ENCODE peak calls at places on chromosomes 6 and 20, in ten cellular contexts. N, K, E, C, G, X, I, W, Q and V are unnamed samples.

GRCh38 chr6:74720923-74721322 is 484.9 kb downstream of the COL12A1 start:
- DNase-seq in X (no peak), K (no peak), E (no peak), C (no peak), W (no peak), Q (no peak), I (no peak), N (no peak), G (no peak), V (no peak)

GRCh38 chr6:87692097-87692496 is 9.9 kb downstream of the AKIRIN2 start:
- DNase-seq in X (no peak), I (no peak), Q (no peak), G (no peak), N (no peak), K (no peak), C (no peak), W (no peak), E (no peak), V (no peak)

GRCh38 chr6:36099872-36100483 is 30.3 kb upstream of the MAPK13 start:
- DNase-seq in C (peak; percentile 73), N (no peak), Q (no peak), I (no peak), X (no peak), K (no peak), E (no peak), W (no peak), G (no peak), V (peak; percentile 65)

GRCh38 chr6:130870179-130870881 is 43.1 kb downstream of the SMLR1 start:
- DNase-seq in W (no peak), G (no peak), N (no peak), C (no peak), I (no peak), Q (no peak), X (no peak), E (no peak), K (no peak), V (no peak)

GRCh38 chr6:139254196-139254595 is 37.6 kb downstream of the TXLNB start:
- DNase-seq in K (no peak), Q (no peak), W (no peak), X (no peak), G (no peak), E (no peak), C (no peak), I (no peak), N (no peak), V (no peak)

GRCh38 chr20:63699466-63700198 is 3.2 kb downstream of the TNFRSF6B start:
- DNase-seq in K (no peak), I (no peak), C (no peak), Q (peak; percentile 31), X (no peak), E (no peak), W (no peak), G (no peak), N (peak; percentile 30), V (peak; percentile 43)

GRCh38 chr6:13591205-13591921 is 17.0 kb downstream of the SIRT5 start:
- DNase-seq in X (no peak), I (no peak), C (no peak), N (no peak), G (no peak), E (no peak), Q (no peak), K (no peak), W (no peak), V (no peak)

GRCh38 chr20:24160563-24161355 is 172.2 kb upstream of the GGTLC1 start:
- DNase-seq in W (no peak), N (no peak), Q (peak; percentile 36), E (peak; percentile 79), C (no peak), X (peak; percentile 54), I (peak; percentile 40), G (no peak), K (peak; percentile 66), V (no peak)

GRCh38 chr20:41006936-41007871 is 21.4 kb upstream of the TOP1 start:
- DNase-seq in X (no peak), N (no peak), I (no peak), Q (no peak), K (no peak), C (no peak), E (no peak), W (no peak), G (no peak), V (no peak)

GRCh38 chr20:37552415-37552814 is 24.7 kb upstream of the BLCAP start:
- DNase-seq in N (no peak), W (no peak), C (no peak), Q (no peak), X (no peak), G (no peak), I (no peak), E (no peak), K (no peak), V (no peak)

GRCh38 chr6:132300323-132300949 is 100.8 kb downstream of the MOXD1 start:
- DNase-seq in I (no peak), X (peak; percentile 23), C (no peak), G (no peak), N (peak; percentile 15), K (peak; percentile 41), W (peak; percentile 23), Q (peak; percentile 28), E (peak; percentile 63), V (no peak)

GRCh38 chr20:51447097-51447764 is 95.3 kb downstream of the NFATC2 start:
- DNase-seq in N (no peak), G (no peak), E (peak; percentile 94), I (peak; percentile 28), X (no peak), W (no peak), Q (peak; percentile 79), C (no peak), K (no peak), V (no peak)